ENCODE peak calls at places on chromosome 2, in nine cellular contexts. One of them, this sample, is unnamed.

GRCh38 chr2:144152817-144153271 is 367.1 kb downstream of the ZEB2 start:
- DNase-seq in upper lobe of right lung: no peak
- DNase-seq in astrocyte of the spinal cord: peak
- DNase-seq in fibroblast of pulmonary artery: peak
- DNase-seq in RWPE2: no peak
- DNase-seq in choroid plexus epithelial cell: peak
- DNase-seq in AG04450: no peak
- DNase-seq in CD4-positive, alpha-beta T cell: no peak
- DNase-seq in osteocyte: no peak
- DNase-seq in this sample: no peak

GRCh38 chr2:40209728-40210127 is 242.2 kb downstream of the SLC8A1 start:
- DNase-seq in upper lobe of right lung: no peak
- DNase-seq in astrocyte of the spinal cord: no peak
- DNase-seq in fibroblast of pulmonary artery: no peak
- DNase-seq in RWPE2: no peak
- DNase-seq in choroid plexus epithelial cell: no peak
- DNase-seq in AG04450: no peak
- DNase-seq in CD4-positive, alpha-beta T cell: no peak
- DNase-seq in osteocyte: no peak
- DNase-seq in this sample: no peak

GRCh38 chr2:238527565-238527964 is 100.8 kb downstream of the ASB1 start:
- DNase-seq in upper lobe of right lung: no peak
- DNase-seq in astrocyte of the spinal cord: peak
- DNase-seq in fibroblast of pulmonary artery: peak
- DNase-seq in RWPE2: no peak
- DNase-seq in choroid plexus epithelial cell: no peak
- DNase-seq in AG04450: no peak
- DNase-seq in CD4-positive, alpha-beta T cell: no peak
- DNase-seq in osteocyte: no peak
- DNase-seq in this sample: no peak

GRCh38 chr2:19031642-19032041 is 326.8 kb downstream of the OSR1 start:
- DNase-seq in upper lobe of right lung: no peak
- DNase-seq in astrocyte of the spinal cord: peak
- DNase-seq in fibroblast of pulmonary artery: no peak
- DNase-seq in RWPE2: no peak
- DNase-seq in choroid plexus epithelial cell: no peak
- DNase-seq in AG04450: no peak
- DNase-seq in CD4-positive, alpha-beta T cell: no peak
- DNase-seq in osteocyte: no peak
- DNase-seq in this sample: no peak

GRCh38 chr2:37168217-37168981 is 11.6 kb upstream of the EIF2AK2 start:
- DNase-seq in upper lobe of right lung: no peak
- DNase-seq in astrocyte of the spinal cord: peak
- DNase-seq in fibroblast of pulmonary artery: peak
- DNase-seq in RWPE2: no peak
- DNase-seq in choroid plexus epithelial cell: peak
- DNase-seq in AG04450: no peak
- DNase-seq in CD4-positive, alpha-beta T cell: no peak
- DNase-seq in osteocyte: no peak
- DNase-seq in this sample: no peak

GRCh38 chr2:45889053-45889452 is 237.6 kb downstream of the PRKCE start:
- DNase-seq in upper lobe of right lung: no peak
- DNase-seq in astrocyte of the spinal cord: no peak
- DNase-seq in fibroblast of pulmonary artery: peak
- DNase-seq in RWPE2: no peak
- DNase-seq in choroid plexus epithelial cell: peak
- DNase-seq in AG04450: no peak
- DNase-seq in CD4-positive, alpha-beta T cell: peak
- DNase-seq in osteocyte: no peak
- DNase-seq in this sample: no peak

GRCh38 chr2:177708660-177709328 is 316.2 kb downstream of the AGPS start:
- DNase-seq in upper lobe of right lung: no peak
- DNase-seq in astrocyte of the spinal cord: no peak
- DNase-seq in fibroblast of pulmonary artery: no peak
- DNase-seq in RWPE2: no peak
- DNase-seq in choroid plexus epithelial cell: no peak
- DNase-seq in AG04450: no peak
- DNase-seq in CD4-positive, alpha-beta T cell: no peak
- DNase-seq in osteocyte: no peak
- DNase-seq in this sample: no peak

GRCh38 chr2:42100696-42101585 is 53.1 kb downstream of the PKDCC start:
- DNase-seq in upper lobe of right lung: peak
- DNase-seq in astrocyte of the spinal cord: peak
- DNase-seq in fibroblast of pulmonary artery: peak
- DNase-seq in RWPE2: no peak
- DNase-seq in choroid plexus epithelial cell: peak
- DNase-seq in AG04450: peak
- DNase-seq in CD4-positive, alpha-beta T cell: peak
- DNase-seq in osteocyte: no peak
- DNase-seq in this sample: peak

GRCh38 chr2:28322051-28322450 is 70.6 kb upstream of the FOSL2 start:
- DNase-seq in upper lobe of right lung: no peak
- DNase-seq in astrocyte of the spinal cord: no peak
- DNase-seq in fibroblast of pulmonary artery: no peak
- DNase-seq in RWPE2: no peak
- DNase-seq in choroid plexus epithelial cell: no peak
- DNase-seq in AG04450: no peak
- DNase-seq in CD4-positive, alpha-beta T cell: no peak
- DNase-seq in osteocyte: no peak
- DNase-seq in this sample: no peak

GRCh38 chr2:96176661-96177060 is 31.4 kb upstream of the DUSP2 start:
- DNase-seq in upper lobe of right lung: no peak
- DNase-seq in astrocyte of the spinal cord: no peak
- DNase-seq in fibroblast of pulmonary artery: peak
- DNase-seq in RWPE2: no peak
- DNase-seq in choroid plexus epithelial cell: peak
- DNase-seq in AG04450: no peak
- DNase-seq in CD4-positive, alpha-beta T cell: no peak
- DNase-seq in osteocyte: no peak
- DNase-seq in this sample: no peak

GRCh38 chr2:97870396-97870843 is 125.3 kb downstream of the TMEM131 start:
- DNase-seq in upper lobe of right lung: no peak
- DNase-seq in astrocyte of the spinal cord: peak
- DNase-seq in fibroblast of pulmonary artery: peak
- DNase-seq in RWPE2: no peak
- DNase-seq in choroid plexus epithelial cell: peak
- DNase-seq in AG04450: peak
- DNase-seq in CD4-positive, alpha-beta T cell: no peak
- DNase-seq in osteocyte: no peak
- DNase-seq in this sample: no peak

GRCh38 chr2:144518744-144519596 is 949 bp downstream of the ZEB2 start:
- DNase-seq in upper lobe of right lung: no peak
- DNase-seq in astrocyte of the spinal cord: peak
- DNase-seq in fibroblast of pulmonary artery: no peak
- DNase-seq in RWPE2: no peak
- DNase-seq in choroid plexus epithelial cell: no peak
- DNase-seq in AG04450: no peak
- DNase-seq in CD4-positive, alpha-beta T cell: no peak
- DNase-seq in osteocyte: no peak
- DNase-seq in this sample: no peak

GRCh38 chr2:25342372-25343186 is 854 bp upstream of the DNMT3A start:
- DNase-seq in upper lobe of right lung: peak
- DNase-seq in astrocyte of the spinal cord: peak
- DNase-seq in fibroblast of pulmonary artery: peak
- DNase-seq in RWPE2: no peak
- DNase-seq in choroid plexus epithelial cell: peak
- DNase-seq in AG04450: peak
- DNase-seq in CD4-positive, alpha-beta T cell: peak
- DNase-seq in osteocyte: peak
- DNase-seq in this sample: no peak

GRCh38 chr2:100730290-100730868 is 89.6 kb upstream of the NPAS2 start:
- DNase-seq in upper lobe of right lung: peak
- DNase-seq in astrocyte of the spinal cord: peak
- DNase-seq in fibroblast of pulmonary artery: peak
- DNase-seq in RWPE2: no peak
- DNase-seq in choroid plexus epithelial cell: peak
- DNase-seq in AG04450: peak
- DNase-seq in CD4-positive, alpha-beta T cell: peak
- DNase-seq in osteocyte: no peak
- DNase-seq in this sample: no peak

GRCh38 chr2:130786076-130786475 is 30.7 kb downstream of the AMER3 start:
- DNase-seq in upper lobe of right lung: no peak
- DNase-seq in astrocyte of the spinal cord: no peak
- DNase-seq in fibroblast of pulmonary artery: no peak
- DNase-seq in RWPE2: no peak
- DNase-seq in choroid plexus epithelial cell: no peak
- DNase-seq in AG04450: no peak
- DNase-seq in CD4-positive, alpha-beta T cell: no peak
- DNase-seq in osteocyte: peak
- DNase-seq in this sample: no peak

GRCh38 chr2:23590227-23590869 is 205.4 kb downstream of the KLHL29 start:
- DNase-seq in upper lobe of right lung: peak
- DNase-seq in astrocyte of the spinal cord: no peak
- DNase-seq in fibroblast of pulmonary artery: no peak
- DNase-seq in RWPE2: no peak
- DNase-seq in choroid plexus epithelial cell: no peak
- DNase-seq in AG04450: no peak
- DNase-seq in CD4-positive, alpha-beta T cell: no peak
- DNase-seq in osteocyte: no peak
- DNase-seq in this sample: peak

GRCh38 chr2:26033270-26033768 is 565 bp upstream of the RAB10 start:
- DNase-seq in upper lobe of right lung: no peak
- DNase-seq in astrocyte of the spinal cord: peak
- DNase-seq in fibroblast of pulmonary artery: peak
- DNase-seq in RWPE2: peak
- DNase-seq in choroid plexus epithelial cell: peak
- DNase-seq in AG04450: peak
- DNase-seq in CD4-positive, alpha-beta T cell: no peak
- DNase-seq in osteocyte: peak
- DNase-seq in this sample: peak

GRCh38 chr2:132438650-132439030 is 22.0 kb downstream of the GPR39 start:
- DNase-seq in upper lobe of right lung: no peak
- DNase-seq in astrocyte of the spinal cord: peak
- DNase-seq in fibroblast of pulmonary artery: peak
- DNase-seq in RWPE2: peak
- DNase-seq in choroid plexus epithelial cell: peak
- DNase-seq in AG04450: peak
- DNase-seq in CD4-positive, alpha-beta T cell: no peak
- DNase-seq in osteocyte: no peak
- DNase-seq in this sample: no peak

GRCh38 chr2:51213826-51214225 is 181.9 kb upstream of the NRXN1 start:
- DNase-seq in upper lobe of right lung: no peak
- DNase-seq in astrocyte of the spinal cord: peak
- DNase-seq in fibroblast of pulmonary artery: peak
- DNase-seq in RWPE2: no peak
- DNase-seq in choroid plexus epithelial cell: peak
- DNase-seq in AG04450: no peak
- DNase-seq in CD4-positive, alpha-beta T cell: no peak
- DNase-seq in osteocyte: no peak
- DNase-seq in this sample: no peak

GRCh38 chr2:136246086-136246669 is 128.2 kb upstream of the CXCR4 start:
- DNase-seq in upper lobe of right lung: peak
- DNase-seq in astrocyte of the spinal cord: peak
- DNase-seq in fibroblast of pulmonary artery: peak
- DNase-seq in RWPE2: no peak
- DNase-seq in choroid plexus epithelial cell: peak
- DNase-seq in AG04450: no peak
- DNase-seq in CD4-positive, alpha-beta T cell: no peak
- DNase-seq in osteocyte: no peak
- DNase-seq in this sample: no peak

GRCh38 chr2:151754253-151754897 is 20.1 kb upstream of the NEB start:
- DNase-seq in upper lobe of right lung: no peak
- DNase-seq in astrocyte of the spinal cord: no peak
- DNase-seq in fibroblast of pulmonary artery: no peak
- DNase-seq in RWPE2: no peak
- DNase-seq in choroid plexus epithelial cell: no peak
- DNase-seq in AG04450: no peak
- DNase-seq in CD4-positive, alpha-beta T cell: no peak
- DNase-seq in osteocyte: no peak
- DNase-seq in this sample: no peak
- TF ChIP-seq CTCF in upper lobe of right lung: no peak
- TF ChIP-seq CTCF in astrocyte of the spinal cord: no peak
- TF ChIP-seq CTCF in fibroblast of pulmonary artery: no peak
- TF ChIP-seq CTCF in RWPE2: no peak
- TF ChIP-seq CTCF in choroid plexus epithelial cell: no peak
- TF ChIP-seq CTCF in AG04450: no peak
- TF ChIP-seq CTCF in CD4-positive, alpha-beta T cell: no peak
- TF ChIP-seq CTCF in osteocyte: no peak
- TF ChIP-seq CTCF in this sample: no peak

GRCh38 chr2:54773838-54774237 is 50.4 kb downstream of the EML6 start:
- DNase-seq in upper lobe of right lung: no peak
- DNase-seq in astrocyte of the spinal cord: no peak
- DNase-seq in fibroblast of pulmonary artery: peak
- DNase-seq in RWPE2: no peak
- DNase-seq in choroid plexus epithelial cell: peak
- DNase-seq in AG04450: no peak
- DNase-seq in CD4-positive, alpha-beta T cell: no peak
- DNase-seq in osteocyte: no peak
- DNase-seq in this sample: no peak
- TF ChIP-seq CTCF in upper lobe of right lung: no peak
- TF ChIP-seq CTCF in astrocyte of the spinal cord: peak
- TF ChIP-seq CTCF in fibroblast of pulmonary artery: peak
- TF ChIP-seq CTCF in RWPE2: peak
- TF ChIP-seq CTCF in choroid plexus epithelial cell: peak
- TF ChIP-seq CTCF in AG04450: peak
- TF ChIP-seq CTCF in CD4-positive, alpha-beta T cell: no peak
- TF ChIP-seq CTCF in osteocyte: peak
- TF ChIP-seq CTCF in this sample: peak

GRCh38 chr2:125745514-125745913 is 910.4 kb upstream of the GYPC start:
- DNase-seq in upper lobe of right lung: no peak
- DNase-seq in astrocyte of the spinal cord: no peak
- DNase-seq in fibroblast of pulmonary artery: peak
- DNase-seq in RWPE2: no peak
- DNase-seq in choroid plexus epithelial cell: peak
- DNase-seq in AG04450: no peak
- DNase-seq in CD4-positive, alpha-beta T cell: no peak
- DNase-seq in osteocyte: no peak
- DNase-seq in this sample: no peak
- TF ChIP-seq CTCF in upper lobe of right lung: peak
- TF ChIP-seq CTCF in astrocyte of the spinal cord: no peak
- TF ChIP-seq CTCF in fibroblast of pulmonary artery: no peak
- TF ChIP-seq CTCF in RWPE2: peak
- TF ChIP-seq CTCF in choroid plexus epithelial cell: peak
- TF ChIP-seq CTCF in AG04450: no peak
- TF ChIP-seq CTCF in CD4-positive, alpha-beta T cell: no peak
- TF ChIP-seq CTCF in osteocyte: no peak
- TF ChIP-seq CTCF in this sample: peak

DNA sequence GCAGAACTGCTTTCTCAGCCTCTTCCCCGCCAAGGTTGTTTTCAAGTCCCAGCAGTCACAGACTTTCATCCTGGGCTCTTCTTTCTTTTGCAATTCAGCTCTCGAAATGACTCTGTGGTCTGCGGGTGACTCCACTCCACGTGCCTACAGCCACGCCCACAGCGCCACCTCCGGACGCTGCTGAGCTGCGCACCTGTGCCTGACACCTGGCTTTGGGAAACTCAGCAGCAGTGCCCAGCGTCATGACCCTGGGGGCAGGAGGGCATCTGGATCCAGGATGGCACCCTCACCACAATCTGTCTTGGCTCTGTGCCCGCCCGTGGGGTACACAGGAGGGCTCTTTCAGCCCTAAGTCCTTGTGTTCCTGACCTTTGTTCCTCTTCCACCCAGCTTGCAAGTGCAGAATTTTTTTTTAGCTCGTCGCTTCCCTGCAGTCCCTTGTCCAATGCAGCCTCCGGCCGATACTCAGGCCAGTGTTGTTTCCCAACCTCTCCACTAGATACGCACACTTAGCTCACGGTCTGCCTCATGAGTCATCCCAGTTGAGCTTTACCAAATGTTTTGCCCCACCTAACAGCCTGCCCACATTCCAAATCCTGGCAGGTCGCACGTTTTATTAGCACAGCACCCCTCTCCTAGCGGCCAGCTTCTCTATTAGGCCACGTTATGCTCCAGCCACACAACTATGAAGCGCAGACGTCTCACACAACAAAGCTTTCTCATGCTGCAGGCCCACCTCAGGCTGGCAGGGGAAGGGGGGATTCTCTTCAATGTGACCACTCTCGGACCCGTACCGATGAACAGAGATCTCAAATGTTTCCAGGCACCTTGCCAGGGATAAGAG is 6.5 kb upstream of the CAPN10 start:
- DNase-seq in upper lobe of right lung: peak
- DNase-seq in astrocyte of the spinal cord: peak
- DNase-seq in fibroblast of pulmonary artery: peak
- DNase-seq in RWPE2: no peak
- DNase-seq in choroid plexus epithelial cell: peak
- DNase-seq in AG04450: no peak
- DNase-seq in CD4-positive, alpha-beta T cell: peak
- DNase-seq in osteocyte: no peak
- DNase-seq in this sample: no peak
- TF ChIP-seq CTCF in upper lobe of right lung: peak
- TF ChIP-seq CTCF in astrocyte of the spinal cord: no peak
- TF ChIP-seq CTCF in fibroblast of pulmonary artery: no peak
- TF ChIP-seq CTCF in RWPE2: peak
- TF ChIP-seq CTCF in choroid plexus epithelial cell: peak
- TF ChIP-seq CTCF in AG04450: no peak
- TF ChIP-seq CTCF in CD4-positive, alpha-beta T cell: peak
- TF ChIP-seq CTCF in osteocyte: no peak
- TF ChIP-seq CTCF in this sample: peak

This sample was measured in chondrocyte.